ENCODE peak calls at places on chromosomes 16 and 17, in eight cellular contexts. Q, F, N, J, M, G, R and V are unnamed samples.

GRCh38 chr16:2969545-2970521 is 685 bp downstream of the PAQR4 start:
- DNase-seq in R (no peak), Q (peak; percentile 60), F (peak; percentile 23), M (peak; percentile 99), G (peak; percentile 73), J (peak; percentile 49), N (peak; percentile 19), V (no peak)

GRCh38 chr16:25066747-25067631 is 44.6 kb upstream of the LCMT1 start:
- DNase-seq in G (peak; percentile 87), J (peak; percentile 61), N (peak; percentile 65), R (no peak), Q (peak; percentile 50), M (peak; percentile 97), F (peak; percentile 68), V (no peak)

GRCh38 chr16:54479546-54479945 is 193.0 kb upstream of the IRX3 start:
- DNase-seq in J (no peak), Q (no peak), R (no peak), M (no peak), F (no peak), N (no peak), G (no peak), V (no peak)

GRCh38 chr17:31842416-31843381 is 16.3 kb downstream of the COPRS start:
- DNase-seq in N (peak; percentile 82), M (peak; percentile 83), J (peak; percentile 77), F (peak; percentile 63), G (peak; percentile 79), Q (peak; percentile 77), R (no peak), V (no peak)

GRCh38 chr17:15920758-15921239 is 24.1 kb upstream of the ADORA2B start:
- DNase-seq in M (peak; percentile 97), N (peak; percentile 91), F (no peak), J (peak; percentile 97), R (peak; percentile 82), G (no peak), Q (peak; percentile 97), V (no peak)

GRCh38 chr16:66935319-66936011 is at the start of gene CES2:
- DNase-seq in R (no peak), F (no peak), N (peak; percentile 39), G (peak; percentile 94), J (peak; percentile 29), M (peak; percentile 92), Q (peak; percentile 50), V (no peak)

GRCh38 chr17:60901222-60901621 is 223.6 kb downstream of the BCAS3 start:
- DNase-seq in Q (peak; percentile 31), J (peak; percentile 25), M (no peak), R (no peak), N (peak; percentile 56), F (no peak), G (no peak), V (no peak)

GRCh38 chr17:40514013-40514875 is 12.8 kb upstream of the TNS4 start:
- DNase-seq in Q (no peak), M (no peak), G (no peak), R (no peak), J (no peak), F (no peak), N (no peak), V (no peak)

GRCh38 chr17:43845772-43846171 is 1.2 kb upstream of the CD300LG start:
- DNase-seq in N (no peak), Q (no peak), M (no peak), F (no peak), J (no peak), G (no peak), R (no peak), V (no peak)

GRCh38 chr17:60729854-60730253 is 52.2 kb downstream of the BCAS3 start:
- DNase-seq in M (no peak), J (peak; percentile 4), R (no peak), Q (peak; percentile 15), F (no peak), G (no peak), N (peak; percentile 20), V (no peak)

GRCh38 chr16:78240459-78241222 is 141.2 kb downstream of the WWOX start:
- DNase-seq in R (no peak), N (no peak), M (peak; percentile 45), Q (no peak), J (no peak), F (no peak), G (no peak), V (no peak)

GRCh38 chr17:7132511-7133094 is 18.0 kb upstream of the ASGR2 start:
- DNase-seq in M (peak; percentile 21), F (no peak), Q (no peak), J (no peak), G (no peak), N (no peak), R (no peak), V (peak; percentile 82)

GRCh38 chr16:65515193-65515592 is 393.3 kb upstream of the CDH11 start:
- DNase-seq in M (no peak), F (no peak), G (no peak), N (no peak), R (no peak), J (peak; percentile 28), Q (no peak), V (no peak)

GRCh38 chr17:73899839-73900238 is 255.6 kb upstream of the SDK2 start:
- DNase-seq in R (no peak), N (no peak), F (no peak), J (no peak), Q (no peak), M (no peak), G (no peak), V (no peak)

GRCh38 chr16:13630292-13630850 is 289.6 kb upstream of the ERCC4 start:
- DNase-seq in M (no peak), R (no peak), N (no peak), Q (no peak), J (no peak), G (no peak), F (no peak), V (no peak)

GRCh38 chr16:2039286-2040030 is 8.2 kb downstream of the NTHL1 start:
- DNase-seq in Q (peak; percentile 58), F (peak; percentile 70), R (peak; percentile 73), G (peak; percentile 79), J (peak; percentile 93), N (peak; percentile 93), M (peak; percentile 96), V (no peak)

GRCh38 chr17:28256881-28257280 is 62.1 kb upstream of the TMEM97 start:
- DNase-seq in J (no peak), Q (no peak), F (no peak), M (no peak), R (no peak), G (no peak), N (no peak), V (no peak)

GRCh38 chr17:78684026-78684425 is 98.0 kb downstream of the CYTH1 start:
- DNase-seq in R (no peak), F (no peak), G (no peak), N (no peak), Q (no peak), M (no peak), J (no peak), V (no peak)
- H3K4me3 ChIP-seq in R (no peak overlapping the region), F (no peak overlapping the region), G (no peak overlapping the region), N (no peak overlapping the region), Q (no peak overlapping the region), M (no peak overlapping the region), J (no peak overlapping the region), V (no peak overlapping the region)

GRCh38 chr17:72561680-72562079 is 440.9 kb downstream of the SOX9 start:
- DNase-seq in R (no peak), F (no peak), J (no peak), G (no peak), M (no peak), N (no peak), Q (no peak), V (no peak)

GRCh38 chr17:72562628-72563188 is 441.9 kb downstream of the SOX9 start:
- DNase-seq in J (no peak), R (no peak), M (no peak), F (no peak), N (no peak), G (no peak), Q (no peak), V (no peak)

GRCh38 chr17:72560303-72561247 is 439.8 kb downstream of the SOX9 start:
- DNase-seq in F (no peak), G (peak; percentile 86), M (peak; percentile 89), N (peak; percentile 57), Q (peak; percentile 58), J (peak; percentile 56), R (no peak), V (peak; percentile 15)

GRCh38 chr17:72558971-72559476 is 438.2 kb downstream of the SOX9 start:
- DNase-seq in J (no peak), G (no peak), Q (no peak), M (no peak), R (no peak), F (no peak), N (no peak), V (no peak)

DNA sequence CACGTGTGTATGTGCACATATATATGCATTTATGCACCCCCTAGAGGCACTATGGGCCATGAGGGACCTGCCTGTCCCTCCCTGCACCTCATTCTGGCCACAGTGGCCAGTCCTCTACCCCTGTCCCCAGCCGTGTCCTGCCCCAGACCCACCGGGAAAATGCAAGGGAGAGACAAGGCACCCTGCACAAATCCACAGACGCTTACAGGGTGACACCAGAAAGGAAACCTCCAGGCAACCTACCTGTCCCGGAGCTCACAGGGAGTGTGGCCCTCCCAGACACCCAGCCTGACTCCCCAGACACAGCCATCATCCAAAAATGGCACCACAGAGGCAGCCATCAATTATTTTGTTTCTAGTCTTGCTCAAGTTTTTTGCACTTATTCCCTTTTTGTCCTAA is 440.4 kb downstream of the SOX9 start:
- DNase-seq in G (no peak), J (no peak), Q (no peak), M (no peak), R (no peak), F (no peak), N (no peak), V (no peak)
- TF ChIP-seq CTCF in G (no peak), J (no peak), Q (no peak), M (no peak), R (no peak), F (no peak), N (no peak), V (no peak)

GRCh38 chr16:7397901-7398300 is 65.3 kb downstream of the RBFOX1 start:
- DNase-seq in Q (peak; percentile 27), M (no peak), F (no peak), N (no peak), J (no peak), G (no peak), R (peak; percentile 4), V (no peak)
- H3K4me3 ChIP-seq in Q (no peak overlapping the region), M (no peak overlapping the region), F (no peak overlapping the region), N (no peak overlapping the region), J (no peak overlapping the region), G (no peak overlapping the region), R (no peak overlapping the region), V (no peak overlapping the region)

GRCh38 chr17:5789443-5789842 is 205.1 kb upstream of the NLRP1 start:
- DNase-seq in J (no peak), M (no peak), N (no peak), F (no peak), R (no peak), Q (no peak), G (no peak), V (no peak)

GRCh38 chr17:5786510-5786875 is 202.2 kb upstream of the NLRP1 start:
- DNase-seq in M (no peak), F (no peak), N (no peak), G (no peak), Q (no peak), R (no peak), J (no peak), V (no peak)

GRCh38 chr17:5785867-5786509 is 201.7 kb upstream of the NLRP1 start:
- DNase-seq in F (no peak), M (no peak), J (peak; percentile 91), R (no peak), Q (peak; percentile 65), G (no peak), N (no peak), V (peak; percentile 41)

GRCh38 chr17:5785343-5785742 is 201.0 kb upstream of the NLRP1 start:
- DNase-seq in J (peak; percentile 76), Q (peak; percentile 34), N (no peak), G (no peak), R (no peak), M (no peak), F (no peak), V (no peak)

GRCh38 chr17:5788266-5788900 is 204.1 kb upstream of the NLRP1 start:
- DNase-seq in M (peak; percentile 87), Q (peak; percentile 36), R (no peak), N (no peak), F (no peak), J (peak; percentile 75), G (no peak), V (no peak)
- TF ChIP-seq CTCF in M (no peak), Q (no peak), R (no peak), N (no peak), F (no peak), J (no peak), G (no peak), V (no peak)